ENCODE peak calls at places on chromosomes 1 and 21, in four cellular contexts. V is tibial nerve, R is prostate gland, A is gastrocnemius medialis. D is an unnamed sample.

GRCh38 chr1:85137660-85138059 is 63.2 kb downstream of the SYDE2 start:
- DNase-seq in V (no peak), R (peak; percentile 31), A (no peak), D (peak; percentile 86)

GRCh38 chr1:93442276-93442675 is 5.6 kb upstream of the FNBP1L start:
- DNase-seq in A (no peak), V (no peak), R (no peak), D (no peak)

GRCh38 chr1:225882699-225883615 is 777 bp upstream of the TMEM63A start:
- DNase-seq in V (peak; percentile 22), A (peak; percentile 30), R (peak; percentile 46), D (peak; percentile 62)

GRCh38 chr21:41706263-41706639 is 60.6 kb downstream of the RIPK4 start:
- DNase-seq in V (no peak), A (no peak), R (no peak), D (no peak)

GRCh38 chr1:204917802-204918201 is 47.1 kb downstream of the NFASC start:
- DNase-seq in R (no peak), A (no peak), V (no peak), D (no peak)

GRCh38 chr1:246727594-246727993 is 3.4 kb downstream of the SCCPDH start:
- DNase-seq in A (no peak), R (no peak), V (no peak), D (no peak)

GRCh38 chr1:59775480-59775879 is 39.3 kb upstream of the HOOK1 start:
- DNase-seq in A (no peak), V (no peak), R (no peak), D (no peak)

GRCh38 chr1:248804771-248805681 is 20.7 kb downstream of the SH3BP5L start:
- DNase-seq in A (no peak), R (no peak), V (no peak), D (no peak)

GRCh38 chr1:1332774-1333480 is 1.8 kb downstream of the TAS1R3 start:
- DNase-seq in V (no peak), A (no peak), R (peak; percentile 49), D (peak; percentile 89)

DNA sequence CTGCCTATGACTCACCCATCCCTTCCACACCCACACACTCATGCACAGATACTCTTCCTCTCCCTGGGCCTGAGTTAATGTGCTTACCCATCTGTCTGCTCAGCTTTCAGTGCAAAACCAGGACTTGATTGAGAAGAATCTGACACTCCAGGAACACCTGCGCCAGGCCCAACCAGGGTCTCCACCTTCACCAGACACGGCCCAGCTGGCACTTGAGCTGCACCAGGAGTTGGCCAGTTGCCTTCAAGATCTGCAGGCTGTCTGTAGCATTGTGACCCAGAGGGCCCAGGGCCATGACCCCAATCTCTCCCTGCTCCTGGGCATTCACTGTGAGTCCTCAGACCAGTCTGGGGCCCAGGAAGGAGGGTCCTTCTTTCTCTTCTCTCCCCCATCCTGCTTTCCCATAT is 3.5 kb upstream of the SH3BGRL3 start:
- DNase-seq in A (no peak), V (no peak), R (no peak), D (no peak)
- H3K27ac ChIP-seq in A (peak overlapping the region; percentile 89), V (peak overlapping the region; percentile 21), R (peak overlapping the region; percentile 82), D (peak overlapping the region; percentile 99)

DNA sequence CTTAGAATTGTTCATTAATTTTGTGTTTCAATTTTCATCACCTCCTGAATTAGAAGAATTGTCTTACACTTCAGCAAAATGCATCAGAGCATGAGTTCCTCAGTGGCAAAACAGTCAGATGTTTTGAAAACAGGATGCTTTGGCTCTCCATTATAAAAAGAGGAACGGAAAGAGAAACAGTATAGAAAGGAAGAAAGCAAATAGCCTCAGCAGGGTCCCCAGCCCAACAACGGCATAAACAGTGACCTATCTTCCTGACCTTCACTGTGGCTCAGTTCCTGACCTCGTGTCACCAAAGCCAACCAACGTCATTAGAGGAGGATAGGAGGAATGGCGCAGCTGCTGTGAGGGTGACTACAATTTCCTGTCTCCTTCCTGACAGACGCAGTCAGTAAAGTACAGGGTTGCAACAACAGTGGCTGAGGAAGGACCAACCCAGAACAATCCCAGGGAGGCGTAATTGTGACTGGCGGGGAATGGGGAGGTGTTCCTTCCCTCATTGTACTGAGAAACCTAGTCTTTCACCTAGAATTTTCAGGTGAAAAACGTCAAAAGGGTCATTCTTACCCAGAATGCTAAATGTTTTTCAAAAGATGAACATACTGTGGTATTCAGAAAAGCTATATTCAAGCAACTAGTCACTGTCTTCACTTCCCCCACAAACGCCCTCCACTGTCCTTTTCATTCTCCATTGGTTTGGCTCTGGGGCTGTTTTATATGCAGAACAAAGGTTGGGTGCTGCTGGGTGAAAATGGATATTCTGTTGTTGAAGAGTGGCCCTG is 197.9 kb upstream of the SGIP1 start:
- DNase-seq in R (peak; percentile 64), A (peak; percentile 82), V (peak; percentile 73), D (no peak)
- TF ChIP-seq POLR2A in R (peak; percentile 63), A (peak; percentile 79), V (peak; percentile 42), D (no peak)

GRCh38 chr1:153058826-153059784 is 1.8 kb upstream of the SPRR2A start:
- DNase-seq in A (no peak), R (no peak), V (no peak), D (no peak)

GRCh38 chr1:153058154-153058553 is 842 bp upstream of the SPRR2A start:
- DNase-seq in V (no peak), R (no peak), A (no peak), D (no peak)

GRCh38 chr1:153057375-153057774 is at the start of gene SPRR2A:
- DNase-seq in R (no peak), V (no peak), A (no peak), D (no peak)
- H3K27ac ChIP-seq in R (no peak within 1 kb of the TSS), V (no peak within 1 kb of the TSS), A (no peak within 1 kb of the TSS), D (no peak within 1 kb of the TSS)

DNA sequence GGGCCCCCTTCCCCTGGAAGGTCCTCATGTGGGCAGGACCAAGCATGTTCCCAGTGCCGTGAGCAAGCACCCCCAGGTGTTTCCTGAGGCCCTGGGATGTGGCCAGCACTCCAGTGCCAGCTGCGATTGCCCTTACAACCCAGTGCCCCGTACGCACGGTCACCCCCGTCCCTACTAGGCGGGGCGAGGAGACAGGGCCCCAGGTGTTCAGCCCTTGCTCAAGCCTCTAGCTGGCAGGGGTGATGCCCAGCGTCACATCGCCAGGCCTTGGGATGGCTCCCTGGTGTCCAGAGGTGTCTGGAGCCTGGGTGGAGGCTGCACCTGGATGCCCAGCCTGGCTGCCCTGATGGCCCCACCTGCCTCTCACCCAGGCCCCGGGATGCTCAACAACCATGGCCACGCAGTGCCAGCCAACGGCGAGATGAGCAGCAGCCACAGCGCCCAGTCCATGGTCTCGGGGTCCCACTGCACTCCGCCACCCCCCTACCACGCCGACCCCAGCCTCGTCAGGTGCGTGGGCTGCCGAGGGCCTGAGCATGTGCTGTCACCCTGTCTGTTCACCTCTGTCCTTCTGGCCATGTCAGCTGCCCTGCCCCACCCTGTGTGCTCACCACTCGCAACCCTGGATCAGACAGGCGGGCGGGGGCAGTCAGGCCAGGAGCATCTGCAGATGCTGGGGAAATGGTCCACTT is 21.5 kb upstream of the CCDC27 start:
- DNase-seq in A (no peak), R (no peak), V (no peak), D (peak; percentile 72)
- TF ChIP-seq POLR2A in A (no peak), R (no peak), V (no peak), D (no peak)

GRCh38 chr1:218351617-218352438 is 6.7 kb downstream of the TGFB2 start:
- DNase-seq in R (no peak), A (no peak), V (no peak), D (peak; percentile 45)
- H3K27ac ChIP-seq in R (peak overlapping the region; percentile 50), A (peak overlapping the region; percentile 90), V (peak overlapping the region; percentile 51), D (peak overlapping the region; percentile 63)

GRCh38 chr1:224730950-224731349 is 114.8 kb downstream of the CNIH3 start:
- DNase-seq in V (no peak), A (no peak), R (no peak), D (no peak)

GRCh38 chr1:224731633-224732032 is 115.5 kb downstream of the CNIH3 start:
- DNase-seq in R (no peak), A (no peak), V (no peak), D (no peak)

GRCh38 chr1:224734261-224734935 is 118.3 kb downstream of the CNIH3 start:
- DNase-seq in A (no peak), V (no peak), R (no peak), D (no peak)

GRCh38 chr1:224733021-224733911 is 117.1 kb downstream of the CNIH3 start:
- DNase-seq in R (peak; percentile 60), A (peak; percentile 9), V (no peak), D (peak; percentile 37)

DNA sequence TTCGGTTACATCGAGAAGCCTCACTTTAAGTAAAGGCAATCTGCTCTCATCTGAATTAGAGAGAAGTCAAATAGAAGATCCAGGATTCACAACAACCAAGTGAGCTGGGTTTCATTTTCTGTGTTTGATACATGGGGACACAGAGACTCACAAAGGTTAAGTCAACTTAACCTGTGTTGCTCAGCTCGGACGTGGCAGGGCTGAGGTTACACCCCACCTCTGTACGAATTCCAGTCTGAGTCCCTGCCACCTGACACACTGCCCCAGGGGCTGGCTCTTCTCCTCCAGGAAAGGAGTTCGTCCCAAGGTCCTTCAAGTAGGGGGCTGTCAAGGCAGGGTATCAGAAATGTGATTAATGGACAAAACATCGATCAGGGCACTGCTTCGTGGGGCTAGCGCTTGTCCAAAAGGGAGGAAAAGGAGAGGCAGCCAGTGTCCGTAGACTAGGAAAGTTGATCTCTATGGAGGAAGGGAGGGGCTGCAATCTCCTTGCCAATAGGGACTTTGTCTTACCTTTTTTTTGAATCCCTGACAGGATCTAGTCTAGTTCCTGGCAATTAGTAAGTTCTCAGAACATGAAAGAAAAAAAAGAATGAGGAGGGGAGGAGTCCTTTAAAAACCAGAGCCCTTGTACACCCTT is 116.4 kb downstream of the CNIH3 start:
- DNase-seq in R (no peak), V (no peak), A (no peak), D (no peak)
- TF ChIP-seq POLR2A in R (no peak), V (no peak), A (no peak), D (no peak)

DNA sequence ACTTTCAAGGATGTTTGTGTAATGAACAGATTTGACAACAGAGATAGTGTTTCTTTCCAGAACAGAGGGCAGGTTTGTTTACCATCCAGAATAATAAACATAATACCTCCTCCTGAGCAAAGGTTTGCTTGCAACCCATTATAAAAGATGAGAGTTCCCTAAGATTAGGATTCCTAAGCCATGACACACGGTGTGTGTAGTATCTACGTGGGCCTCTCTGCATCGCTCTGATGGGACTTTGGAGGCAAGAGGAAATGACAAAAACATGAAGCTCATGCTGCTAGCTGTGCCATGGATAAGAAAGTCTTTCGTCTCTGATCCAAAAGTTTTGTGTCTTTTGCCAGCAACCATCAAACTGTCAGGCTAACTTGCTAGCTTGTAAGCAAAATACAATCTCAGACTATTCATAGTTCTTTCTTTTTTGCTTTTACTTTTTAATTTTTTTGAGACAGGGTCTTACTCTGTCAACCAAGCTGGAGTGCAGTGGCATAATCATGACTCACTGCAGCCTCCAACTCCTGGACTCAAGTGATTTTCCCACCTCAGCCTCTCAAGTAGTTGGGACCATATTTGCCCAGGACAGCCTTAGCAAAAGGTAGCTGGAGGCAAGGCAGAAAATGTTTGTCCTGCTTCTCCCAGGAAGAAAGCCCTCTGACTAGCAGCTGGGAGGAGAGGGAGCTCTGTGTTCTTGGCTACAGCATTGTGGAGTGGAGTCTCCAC is 81.1 kb downstream of the LHX4 start:
- DNase-seq in A (no peak), R (no peak), V (no peak), D (no peak)
- H3K27ac ChIP-seq in A (no peak overlapping the region), R (no peak overlapping the region), V (no peak overlapping the region), D (no peak overlapping the region)